ENCODE peak calls at places on chromosomes 11 and 22, in seven cellular contexts. L is NCI-H460, D is H9, K is Daoy, B is activated T-helper 1 cell treated with Interleukin-2 at 50 U/mL for 16 hours, Q is LHCN-M2, X is Ammon's horn. I is an unnamed sample.

GRCh38 chr11:2709429-2709828 is 9.6 kb upstream of the KCNQ1OT1 start:
- DNase-seq in K (no peak), Q (no peak), B (no peak), D (no peak), L (no peak), X (no peak), I (no peak)

GRCh38 chr11:101686514-101686913 is 102.7 kb upstream of the TRPC6 start:
- DNase-seq in D (no peak), Q (peak), B (no peak), L (peak), K (no peak), X (no peak), I (peak)

GRCh38 chr22:45197606-45198462 is 34.1 kb downstream of the NUP50 start:
- DNase-seq in L (no peak), D (no peak), K (no peak), Q (no peak), X (no peak), B (no peak), I (peak)

GRCh38 chr11:12094872-12095800 is 15.3 kb upstream of the MICAL2 start:
- DNase-seq in D (no peak), K (no peak), Q (no peak), L (no peak), X (no peak), B (no peak), I (no peak)

GRCh38 chr11:1863352-1864215 is 10.7 kb downstream of the LSP1 start:
- DNase-seq in D (peak), K (peak), L (peak), B (no peak), X (peak), Q (peak), I (peak)

GRCh38 chr11:103378931-103379330 is 269.7 kb downstream of the DYNC2H1 start:
- DNase-seq in X (no peak), Q (no peak), B (no peak), D (no peak), K (no peak), L (no peak), I (no peak)

GRCh38 chr11:106295974-106296373 is 218.5 kb downstream of the AASDHPPT start:
- DNase-seq in X (no peak), L (no peak), Q (no peak), B (no peak), K (no peak), D (no peak), I (no peak)

GRCh38 chr11:61045271-61045670 is 57.0 kb upstream of the CD5 start:
- DNase-seq in Q (no peak), B (no peak), X (no peak), K (no peak), D (no peak), L (no peak), I (no peak)

GRCh38 chr22:22943521-22944267 is 56.1 kb downstream of the IGLL5 start:
- DNase-seq in D (peak), X (no peak), K (no peak), L (no peak), B (no peak), Q (no peak), I (no peak)

GRCh38 chr11:67411785-67412152 is 3.7 kb upstream of the CARNS1 start:
- DNase-seq in B (no peak), Q (no peak), L (no peak), K (no peak), D (no peak), X (no peak), I (no peak)

GRCh38 chr11:128926000-128926399 is 16.7 kb downstream of the TP53AIP1 start:
- DNase-seq in K (no peak), D (no peak), X (no peak), Q (no peak), B (no peak), L (no peak), I (no peak)

GRCh38 chr22:46320716-46321386 is 14.7 kb upstream of the TRMU start:
- DNase-seq in K (no peak), L (no peak), Q (no peak), B (no peak), X (no peak), D (no peak), I (no peak)

I was measured in T47D.